ENCODE peak calls at places on chromosome 20, in four cellular contexts. N is fibroblast of lung, H is heart left ventricle, B is K562. D is an unnamed sample.
A peak's percentile ranks its signal among the peaks of the same experiment; 100 is the strongest.

GRCh38 chr20:4046311-4046924 is 31.1 kb upstream of the RNF24 start:
- DNase-seq in N (no peak), H (no peak), B (no peak), D (no peak)

GRCh38 chr20:44574372-44574771 is 8.0 kb upstream of the PKIG start:
- DNase-seq in N (no peak), H (no peak), B (no peak), D (no peak)

GRCh38 chr20:16501236-16501635 is 72.0 kb downstream of the KIF16B start:
- DNase-seq in N (no peak), H (no peak), B (no peak), D (no peak)

GRCh38 chr20:4961746-4962145 is 39.6 kb downstream of the SLC23A2 start:
- DNase-seq in N (peak; percentile 86), H (no peak), B (no peak), D (no peak)

GRCh38 chr20:40860487-40860902 is 168.1 kb upstream of the TOP1 start:
- DNase-seq in N (peak; percentile 72), H (no peak), B (no peak), D (no peak)

GRCh38 chr20:50744143-50744792 is 12.9 kb downstream of the PARD6B start:
- DNase-seq in N (peak; percentile 91), H (peak; percentile 60), B (peak; percentile 52), D (peak; percentile 76)

GRCh38 chr20:3680701-3681351 is 984 bp downstream of the ADAM33 start:
- DNase-seq in N (peak; percentile 10), H (no peak), B (no peak), D (no peak)

GRCh38 chr20:3980260-3981131 is 34.9 kb downstream of the RNF24 start:
- DNase-seq in N (peak; percentile 76), H (peak; percentile 26), B (peak; percentile 35), D (no peak)

GRCh38 chr20:37920270-37920669 is 17.3 kb downstream of the VSTM2L start:
- DNase-seq in N (no peak), H (no peak), B (no peak), D (no peak)

GRCh38 chr20:63831696-63832686 is 927 bp upstream of the ZBTB46 start:
- DNase-seq in N (no peak), H (peak; percentile 75), B (peak; percentile 74), D (no peak)

GRCh38 chr20:18922898-18923297 is 109.3 kb downstream of the SCP2D1 start:
- DNase-seq in N (no peak), H (no peak), B (no peak), D (no peak)

GRCh38 chr20:47067776-47068175 is 173.1 kb downstream of the EYA2 start:
- DNase-seq in N (peak; percentile 17), H (no peak), B (no peak), D (no peak)

GRCh38 chr20:3890410-3890751 is 1.2 kb downstream of the PANK2 start:
- DNase-seq in N (peak; percentile 63), H (no peak), B (no peak), D (peak; percentile 53)

GRCh38 chr20:3785240-3786125 is 1.1 kb downstream of the CENPB start:
- DNase-seq in N (no peak), H (no peak), B (peak; percentile 24), D (no peak)

GRCh38 chr20:58892126-58892931 is 39.8 kb downstream of the GNAS start:
- DNase-seq in N (peak; percentile 60), H (peak; percentile 88), B (peak; percentile 79), D (peak; percentile 90)

GRCh38 chr20:707711-708110 is 32.1 kb upstream of the SCRT2 start:
- DNase-seq in N (no peak), H (no peak), B (no peak), D (no peak)

GRCh38 chr20:48817367-48818030 is 10.3 kb downstream of the PREX1 start:
- DNase-seq in N (no peak), H (no peak), B (no peak), D (no peak)

GRCh38 chr20:48814633-48815032 is 13.2 kb downstream of the PREX1 start:
- DNase-seq in N (no peak), H (no peak), B (no peak), D (no peak)

GRCh38 chr20:48815537-48815936 is 12.3 kb downstream of the PREX1 start:
- DNase-seq in N (no peak), H (no peak), B (no peak), D (no peak)

GRCh38 chr20:48818031-48818370 is 9.8 kb downstream of the PREX1 start:
- DNase-seq in N (no peak), H (no peak), B (no peak), D (no peak)

GRCh38 chr20:48816282-48816860 is 11.4 kb downstream of the PREX1 start:
- DNase-seq in N (no peak), H (no peak), B (no peak), D (no peak)
- H3K4me1 ChIP-seq in N (no peaks in the 10 kb centered on the region), H (no peaks in the 10 kb centered on the region), B (no peaks in the 10 kb centered on the region), D (no peaks in the 10 kb centered on the region)

DNA sequence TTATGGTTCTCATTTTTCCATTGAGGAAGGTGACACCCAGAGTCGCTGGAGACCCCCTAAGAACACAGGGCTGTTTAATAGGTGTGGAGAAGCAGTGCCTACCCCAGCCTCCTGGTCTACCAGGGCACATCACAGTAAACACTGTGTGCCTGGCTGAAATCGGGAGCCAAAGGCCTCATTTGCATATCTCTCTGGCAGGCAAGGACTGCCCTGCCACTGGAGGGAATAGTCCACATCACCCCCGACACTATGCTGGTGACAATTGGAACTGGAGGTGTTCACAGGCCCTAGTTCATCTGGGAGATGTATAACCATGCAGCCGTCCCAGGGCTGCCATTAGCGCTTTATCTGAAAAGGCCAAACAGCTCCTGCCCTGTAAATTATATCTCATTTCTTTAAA is 150.3 kb downstream of the LINC00237 start:
- DNase-seq in N (no peak), H (no peak), B (no peak), D (no peak)
- H3K4me3 ChIP-seq in N (no peak overlapping the region), H (no peak overlapping the region), B (no peak overlapping the region), D (no peak overlapping the region)

GRCh38 chr20:8812818-8813217 is 256.1 kb upstream of the PLCB4 start:
- DNase-seq in N (no peak), H (peak; percentile 19), B (no peak), D (no peak)
- H3K4me1 ChIP-seq in N (no peaks in the 10 kb centered on the region), H (no peaks in the 10 kb centered on the region), B (no peaks in the 10 kb centered on the region), D (peaks cover 35% of the 10 kb centered on the region)

DNA sequence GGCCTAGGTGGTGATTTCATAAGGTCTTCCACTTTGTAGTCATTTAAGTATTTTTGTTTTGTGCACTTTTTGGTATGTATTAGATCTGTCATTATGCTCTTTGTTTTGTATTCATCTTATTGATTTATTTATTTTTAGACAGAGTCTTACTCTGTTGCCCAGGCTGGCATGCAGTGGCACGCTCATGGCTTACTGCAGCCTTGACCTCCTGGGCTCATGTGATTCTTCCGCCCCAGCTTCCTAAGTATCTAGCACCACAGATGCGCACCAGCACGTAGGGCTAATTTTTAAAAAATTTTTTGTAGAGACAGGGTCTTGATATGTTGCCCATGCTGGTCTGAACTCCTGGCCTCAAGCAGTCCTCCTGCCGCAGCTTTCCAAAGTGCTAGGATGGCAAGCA is 30.6 kb downstream of the TPX2 start:
- DNase-seq in N (no peak), H (no peak), B (no peak), D (no peak)
- H3K4me3 ChIP-seq in N (no peak overlapping the region), H (no peak overlapping the region), B (no peak overlapping the region), D (no peak overlapping the region)

GRCh38 chr20:17647391-17648305 is 34.4 kb downstream of the RRBP1 start:
- DNase-seq in N (no peak), H (peak; percentile 23), B (no peak), D (no peak)
- H3K4me1 ChIP-seq in N (peaks cover 19% of the 10 kb centered on the region), H (peaks cover 28% of the 10 kb centered on the region), B (peaks cover 15% of the 10 kb centered on the region), D (peaks cover 2% of the 10 kb centered on the region)

DNA sequence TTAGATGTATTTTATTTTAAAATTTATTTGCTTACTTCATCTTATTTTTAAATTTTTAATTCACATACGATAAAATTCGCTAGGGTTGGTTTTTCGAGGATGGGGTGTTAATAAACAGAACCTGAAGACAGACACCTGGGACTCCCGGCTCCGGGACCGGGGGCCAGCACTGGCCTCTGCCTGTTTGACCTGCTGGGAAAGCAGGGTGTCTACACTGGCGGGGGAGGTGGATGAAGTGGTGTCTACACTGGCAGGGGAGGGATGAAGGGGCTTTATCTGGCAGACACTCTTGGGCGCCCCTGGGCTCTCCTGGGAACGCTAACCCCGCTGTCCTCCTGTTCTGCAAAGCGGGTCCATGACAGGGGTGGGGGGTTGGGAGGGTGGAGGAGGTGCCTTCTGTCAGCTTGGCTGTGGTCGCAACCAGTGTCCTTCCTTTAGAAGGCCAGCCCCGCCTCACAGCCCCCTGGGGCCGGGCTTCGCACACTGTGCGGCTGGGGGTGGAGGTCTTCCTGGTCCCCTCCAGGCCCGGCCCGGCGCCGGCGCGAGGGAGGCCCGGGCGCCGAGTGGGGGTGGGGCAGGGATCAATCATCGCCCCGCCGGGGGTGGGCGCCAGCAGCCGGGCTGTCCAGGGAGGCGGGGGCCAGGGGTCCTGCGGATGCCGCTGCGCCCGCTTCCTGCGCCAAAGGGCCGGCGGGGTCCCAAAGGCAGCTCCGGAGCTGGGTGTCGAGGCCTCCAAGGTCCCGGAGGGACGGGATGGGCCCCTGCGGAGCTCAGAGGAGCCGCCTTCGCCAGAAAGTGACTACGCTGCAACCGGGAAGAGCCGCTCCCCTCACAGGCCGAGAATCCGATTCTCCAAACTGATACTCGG is 1.8 kb downstream of the GATA5 start:
- DNase-seq in N (no peak), H (no peak), B (no peak), D (no peak)
- H3K4me3 ChIP-seq in N (peak overlapping the region; percentile 27), H (peak overlapping the region; percentile 50), B (no peak overlapping the region), D (no peak overlapping the region)

DNA sequence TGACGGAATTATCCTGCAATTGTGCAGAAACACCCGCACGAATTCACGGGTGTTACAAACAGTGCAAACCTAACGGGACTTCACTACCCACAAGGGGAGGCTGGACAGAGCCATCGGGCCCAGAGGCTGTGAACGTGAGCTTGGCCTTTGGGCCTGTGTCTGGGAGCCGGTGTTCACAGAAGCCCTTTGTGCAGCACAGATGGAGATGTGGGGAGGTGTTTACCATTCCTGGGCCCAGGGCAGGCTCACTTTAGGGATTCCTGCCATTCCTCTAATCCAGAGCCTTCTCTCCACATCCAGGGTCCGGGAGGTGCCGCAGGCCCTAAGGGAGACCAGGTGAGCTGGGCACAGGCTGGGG is 15.0 kb downstream of the COL9A3 start:
- DNase-seq in N (no peak), H (peak; percentile 13), B (no peak), D (no peak)
- H3K4me1 ChIP-seq in N (no peaks in the 10 kb centered on the region), H (no peaks in the 10 kb centered on the region), B (peaks cover 77% of the 10 kb centered on the region), D (peaks cover 13% of the 10 kb centered on the region)

D was measured in HAP-1.